ENCODE peak calls at places on chromosomes 7 and 10, in six cellular contexts. N, T, W, Z, G and A are unnamed samples.

GRCh38 chr10:3054183-3054815 is 13.0 kb upstream of the PFKP start:
- DNase-seq in N (no peak), T (no peak), W (no peak), Z (no peak), G (no peak), A (no peak)

GRCh38 chr7:2269468-2270460 is 27.7 kb downstream of the NUDT1 start:
- DNase-seq in N (no peak), T (no peak), W (no peak), Z (no peak), G (no peak), A (no peak)

GRCh38 chr10:102714621-102715455 is at the start of gene SFXN2:
- DNase-seq in N (no peak), T (no peak), W (peak), Z (no peak), G (no peak), A (peak)

GRCh38 chr7:142389544-142389943 is 131.7 kb upstream of the PRSS58 start:
- DNase-seq in N (no peak), T (no peak), W (no peak), Z (no peak), G (no peak), A (no peak)

GRCh38 chr10:95517536-95518454 is 43.4 kb downstream of the SORBS1 start:
- DNase-seq in N (no peak), T (peak), W (no peak), Z (no peak), G (no peak), A (no peak)

GRCh38 chr10:15168296-15168780 is at the start of gene NMT2:
- DNase-seq in N (peak), T (peak), W (no peak), Z (peak), G (no peak), A (peak)

GRCh38 chr7:94003446-94004023 is 620 bp downstream of the BET1 start:
- DNase-seq in N (no peak), T (peak), W (peak), Z (peak), G (peak), A (no peak)

GRCh38 chr7:37198906-37199485 is 249.7 kb downstream of the ELMO1 start:
- DNase-seq in N (peak), T (peak), W (peak), Z (peak), G (no peak), A (peak)

GRCh38 chr7:158015403-158016116 is 572.1 kb downstream of the PTPRN2 start:
- DNase-seq in N (no peak), T (no peak), W (no peak), Z (no peak), G (no peak), A (no peak)

GRCh38 chr10:24873281-24873683 is 79.1 kb downstream of the PRTFDC1 start:
- DNase-seq in N (peak), T (peak), W (no peak), Z (peak), G (peak), A (no peak)

GRCh38 chr10:1056326-1057105 is at the start of gene WDR37:
- DNase-seq in N (peak), T (peak), W (peak), Z (peak), G (peak), A (peak)